ENCODE peak calls at places on chromosomes 4 and X, in eight cellular contexts. One of them, this sample, is unnamed.

GRCh38 chr4:56909083-56909981 is 1.6 kb downstream of the REST start:
- DNase-seq in GM23338: peak; percentile 81
- DNase-seq in T-helper 2 cell: peak; percentile 13
- DNase-seq in OCI-M1: peak; percentile 70
- DNase-seq in neural progenitor cell: peak; percentile 82
- DNase-seq in adipocyte: peak; percentile 83
- DNase-seq in WERI-Rb-1: peak; percentile 28
- DNase-seq in kidney glomerular epithelial cell: peak; percentile 58
- DNase-seq in this sample: peak; percentile 66

GRCh38 chrX:16999275-16999674 is 52.8 kb downstream of the REPS2 start:
- DNase-seq in GM23338: no peak
- DNase-seq in T-helper 2 cell: no peak
- DNase-seq in OCI-M1: no peak
- DNase-seq in neural progenitor cell: no peak
- DNase-seq in adipocyte: no peak
- DNase-seq in WERI-Rb-1: no peak
- DNase-seq in kidney glomerular epithelial cell: no peak
- DNase-seq in this sample: no peak

GRCh38 chr4:23084559-23085248 is 392.0 kb downstream of the GBA3 start:
- DNase-seq in GM23338: peak; percentile 6
- DNase-seq in T-helper 2 cell: no peak
- DNase-seq in OCI-M1: no peak
- DNase-seq in neural progenitor cell: peak; percentile 25
- DNase-seq in adipocyte: no peak
- DNase-seq in WERI-Rb-1: no peak
- DNase-seq in kidney glomerular epithelial cell: peak; percentile 69
- DNase-seq in this sample: no peak

GRCh38 chrX:73877687-73878086 is 314.7 kb downstream of the CHIC1 start:
- DNase-seq in GM23338: peak; percentile 46
- DNase-seq in T-helper 2 cell: no peak
- DNase-seq in OCI-M1: no peak
- DNase-seq in neural progenitor cell: no peak
- DNase-seq in adipocyte: no peak
- DNase-seq in WERI-Rb-1: no peak
- DNase-seq in kidney glomerular epithelial cell: peak; percentile 74
- DNase-seq in this sample: no peak

GRCh38 chr4:182642831-182643230 is 274.4 kb downstream of the DCTD start:
- DNase-seq in GM23338: no peak
- DNase-seq in T-helper 2 cell: no peak
- DNase-seq in OCI-M1: peak; percentile 77
- DNase-seq in neural progenitor cell: no peak
- DNase-seq in adipocyte: peak; percentile 9
- DNase-seq in WERI-Rb-1: no peak
- DNase-seq in kidney glomerular epithelial cell: peak; percentile 15
- DNase-seq in this sample: no peak

GRCh38 chrX:12496343-12496742 is 294.9 kb upstream of the PRPS2 start:
- DNase-seq in GM23338: no peak
- DNase-seq in T-helper 2 cell: no peak
- DNase-seq in OCI-M1: no peak
- DNase-seq in neural progenitor cell: no peak
- DNase-seq in adipocyte: no peak
- DNase-seq in WERI-Rb-1: no peak
- DNase-seq in kidney glomerular epithelial cell: no peak
- DNase-seq in this sample: no peak

GRCh38 chr4:53914313-53915016 is 149.9 kb downstream of the CHIC2 start:
- DNase-seq in GM23338: no peak
- DNase-seq in T-helper 2 cell: no peak
- DNase-seq in OCI-M1: peak; percentile 61
- DNase-seq in neural progenitor cell: no peak
- DNase-seq in adipocyte: peak; percentile 78
- DNase-seq in WERI-Rb-1: no peak
- DNase-seq in kidney glomerular epithelial cell: peak; percentile 39
- DNase-seq in this sample: no peak

GRCh38 chrX:14694631-14695030 is 165.3 kb downstream of the GLRA2 start:
- DNase-seq in GM23338: no peak
- DNase-seq in T-helper 2 cell: no peak
- DNase-seq in OCI-M1: no peak
- DNase-seq in neural progenitor cell: no peak
- DNase-seq in adipocyte: no peak
- DNase-seq in WERI-Rb-1: no peak
- DNase-seq in kidney glomerular epithelial cell: no peak
- DNase-seq in this sample: no peak

GRCh38 chr4:101355246-101355645 is 7.9 kb upstream of the PPP3CA start:
- DNase-seq in GM23338: no peak
- DNase-seq in T-helper 2 cell: no peak
- DNase-seq in OCI-M1: no peak
- DNase-seq in neural progenitor cell: no peak
- DNase-seq in adipocyte: no peak
- DNase-seq in WERI-Rb-1: no peak
- DNase-seq in kidney glomerular epithelial cell: no peak
- DNase-seq in this sample: peak; percentile 41

GRCh38 chrX:143781103-143781502 is 60.6 kb upstream of the SPANXN2 start:
- DNase-seq in GM23338: no peak
- DNase-seq in T-helper 2 cell: no peak
- DNase-seq in OCI-M1: no peak
- DNase-seq in neural progenitor cell: no peak
- DNase-seq in adipocyte: no peak
- DNase-seq in WERI-Rb-1: no peak
- DNase-seq in kidney glomerular epithelial cell: peak; percentile 1
- DNase-seq in this sample: no peak

GRCh38 chr4:127055349-127055748 is 577.4 kb upstream of the INTU start:
- DNase-seq in GM23338: no peak
- DNase-seq in T-helper 2 cell: no peak
- DNase-seq in OCI-M1: no peak
- DNase-seq in neural progenitor cell: no peak
- DNase-seq in adipocyte: peak; percentile 35
- DNase-seq in WERI-Rb-1: no peak
- DNase-seq in kidney glomerular epithelial cell: no peak
- DNase-seq in this sample: no peak

GRCh38 chr4:10841697-10842096 is 157.1 kb upstream of the CLNK start:
- DNase-seq in GM23338: no peak
- DNase-seq in T-helper 2 cell: no peak
- DNase-seq in OCI-M1: no peak
- DNase-seq in neural progenitor cell: no peak
- DNase-seq in adipocyte: no peak
- DNase-seq in WERI-Rb-1: no peak
- DNase-seq in kidney glomerular epithelial cell: no peak
- DNase-seq in this sample: no peak

GRCh38 chr4:147570616-147571015 is 46.6 kb upstream of the TMEM184C start:
- DNase-seq in GM23338: no peak
- DNase-seq in T-helper 2 cell: no peak
- DNase-seq in OCI-M1: no peak
- DNase-seq in neural progenitor cell: no peak
- DNase-seq in adipocyte: no peak
- DNase-seq in WERI-Rb-1: no peak
- DNase-seq in kidney glomerular epithelial cell: no peak
- DNase-seq in this sample: no peak

GRCh38 chrX:43878902-43879526 is 3.2 kb downstream of the MAOB start:
- DNase-seq in GM23338: no peak
- DNase-seq in T-helper 2 cell: no peak
- DNase-seq in OCI-M1: no peak
- DNase-seq in neural progenitor cell: no peak
- DNase-seq in adipocyte: no peak
- DNase-seq in WERI-Rb-1: no peak
- DNase-seq in kidney glomerular epithelial cell: peak; percentile 35
- DNase-seq in this sample: no peak

GRCh38 chr4:89486042-89486441 is 178.4 kb upstream of the GPRIN3 start:
- DNase-seq in GM23338: no peak
- DNase-seq in T-helper 2 cell: no peak
- DNase-seq in OCI-M1: peak; percentile 52
- DNase-seq in neural progenitor cell: no peak
- DNase-seq in adipocyte: peak; percentile 72
- DNase-seq in WERI-Rb-1: no peak
- DNase-seq in kidney glomerular epithelial cell: no peak
- DNase-seq in this sample: no peak

GRCh38 chr4:6047130-6047673 is 29.0 kb upstream of the C4orf50 start:
- DNase-seq in GM23338: peak; percentile 43
- DNase-seq in T-helper 2 cell: no peak
- DNase-seq in OCI-M1: no peak
- DNase-seq in neural progenitor cell: no peak
- DNase-seq in adipocyte: no peak
- DNase-seq in WERI-Rb-1: no peak
- DNase-seq in kidney glomerular epithelial cell: no peak
- DNase-seq in this sample: no peak

GRCh38 chrX:3435057-3435456 is 88.6 kb upstream of the MXRA5 start:
- DNase-seq in GM23338: no peak
- DNase-seq in T-helper 2 cell: no peak
- DNase-seq in OCI-M1: no peak
- DNase-seq in neural progenitor cell: no peak
- DNase-seq in adipocyte: no peak
- DNase-seq in WERI-Rb-1: no peak
- DNase-seq in kidney glomerular epithelial cell: no peak
- DNase-seq in this sample: no peak

GRCh38 chr4:155660436-155660835 is 6.2 kb upstream of the GUCY1A1 start:
- DNase-seq in GM23338: no peak
- DNase-seq in T-helper 2 cell: no peak
- DNase-seq in OCI-M1: no peak
- DNase-seq in neural progenitor cell: no peak
- DNase-seq in adipocyte: no peak
- DNase-seq in WERI-Rb-1: no peak
- DNase-seq in kidney glomerular epithelial cell: no peak
- DNase-seq in this sample: no peak

This sample was measured in GM10248.